ENCODE peak calls at places on chromosomes 12 and 14, in four cellular contexts. E is ovary, J is A549, R is stomach. Z is an unnamed sample.

GRCh38 chr12:115611477-115611876 is 666.0 kb downstream of the MED13L start:
- DNase-seq in E (no peak), J (no peak), R (peak; percentile 71), Z (no peak)

GRCh38 chr12:130827432-130827831 is 11.6 kb downstream of the STX2 start:
- DNase-seq in E (no peak), J (no peak), R (no peak), Z (no peak)

GRCh38 chr12:81450920-81451739 is 308.0 kb downstream of the PPFIA2 start:
- DNase-seq in E (no peak), J (peak; percentile 15), R (no peak), Z (no peak)

GRCh38 chr12:100668939-100669536 is 95.6 kb downstream of the GAS2L3 start:
- DNase-seq in E (peak; percentile 36), J (peak; percentile 79), R (peak; percentile 75), Z (no peak)

GRCh38 chr14:92644166-92644565 is 104.3 kb downstream of the LGMN start:
- DNase-seq in E (no peak), J (no peak), R (no peak), Z (no peak)

GRCh38 chr12:94831081-94831747 is 172.3 kb downstream of the NDUFA12 start:
- DNase-seq in E (no peak), J (no peak), R (no peak), Z (peak; percentile 17)

GRCh38 chr14:75736845-75737485 is 75.9 kb downstream of the TTLL5 start:
- DNase-seq in E (no peak), J (no peak), R (no peak), Z (no peak)

GRCh38 chr14:83007641-83008237 is 1474.1 kb upstream of the SEL1L start:
- DNase-seq in E (no peak), J (no peak), R (no peak), Z (no peak)

GRCh38 chr12:47397664-47398281 is 308.1 kb downstream of the RPAP3 start:
- DNase-seq in E (no peak), J (peak; percentile 51), R (no peak), Z (no peak)

GRCh38 chr12:97194551-97194950 is 268.1 kb upstream of the RMST start:
- DNase-seq in E (no peak), J (no peak), R (no peak), Z (no peak)

GRCh38 chr14:70893842-70894237 is 13.4 kb upstream of the PCNX1 start:
- DNase-seq in E (no peak), J (no peak), R (no peak), Z (no peak)

GRCh38 chr14:59100203-59100602 is 88.3 kb upstream of the DAAM1 start:
- DNase-seq in E (no peak), J (no peak), R (no peak), Z (no peak)

GRCh38 chr14:77120771-77121743 is 20.5 kb downstream of the ZDHHC22 start:
- DNase-seq in E (peak; percentile 48), J (no peak), R (peak; percentile 53), Z (no peak)

GRCh38 chr12:53378705-53379388 is 1.1 kb upstream of the SP1 start:
- DNase-seq in E (no peak), J (peak; percentile 41), R (no peak), Z (no peak)

GRCh38 chr14:103422981-103423600 is 37.9 kb downstream of the MARK3 start:
- DNase-seq in E (no peak), J (no peak), R (no peak), Z (no peak)

GRCh38 chr12:78759387-78759786 is 105.2 kb upstream of the SYT1 start:
- DNase-seq in E (no peak), J (no peak), R (no peak), Z (no peak)

GRCh38 chr12:77494306-77494705 is 336.4 kb upstream of the NAV3 start:
- DNase-seq in E (no peak), J (no peak), R (no peak), Z (no peak)

GRCh38 chr12:30959110-30959710 is 32.7 kb downstream of the TSPAN11 start:
- DNase-seq in E (no peak), J (no peak), R (no peak), Z (no peak)

GRCh38 chr14:104139460-104140212 is 1.2 kb downstream of the KIF26A start:
- DNase-seq in E (peak; percentile 9), J (no peak), R (no peak), Z (peak; percentile 55)

GRCh38 chr12:14756331-14757143 is 46.7 kb downstream of the WBP11 start:
- DNase-seq in E (peak; percentile 28), J (no peak), R (peak; percentile 45), Z (no peak)

GRCh38 chr14:61452452-61452851 is 131.1 kb downstream of the PRKCH start:
- DNase-seq in E (no peak), J (no peak), R (no peak), Z (no peak)

GRCh38 chr12:71958056-71958455 is 19.4 kb downstream of the TPH2 start:
- DNase-seq in E (no peak), J (no peak), R (no peak), Z (no peak)

GRCh38 chr14:46840971-46841729 is 189.6 kb upstream of the RPL10L start:
- DNase-seq in E (no peak), J (no peak), R (no peak), Z (no peak)

GRCh38 chr12:125185311-125185739 is 120.1 kb downstream of the AACS start:
- DNase-seq in E (no peak), J (no peak), R (no peak), Z (no peak)

GRCh38 chr12:117671734-117672133 is 297.1 kb downstream of the KSR2 start:
- DNase-seq in E (no peak), J (peak; percentile 71), R (no peak), Z (no peak)

GRCh38 chr14:36245223-36245622 is 68.7 kb upstream of the PTCSC3 start:
- DNase-seq in E (no peak), J (no peak), R (no peak), Z (no peak)

GRCh38 chr12:124621296-124621660 is 53.9 kb upstream of the NCOR2 start:
- DNase-seq in E (peak; percentile 83), J (no peak), R (no peak), Z (peak; percentile 82)

GRCh38 chr14:94346841-94347240 is 23.7 kb upstream of the SERPINA6 start:
- DNase-seq in E (no peak), J (no peak), R (no peak), Z (no peak)

GRCh38 chr12:131041968-131042847 is 88.5 kb downstream of the ADGRD1 start:
- DNase-seq in E (no peak), J (no peak), R (no peak), Z (no peak)

GRCh38 chr14:104544362-104544761 is 35.2 kb upstream of the C14orf180 start:
- DNase-seq in E (no peak), J (no peak), R (no peak), Z (no peak)

GRCh38 chr14:95321693-95322455 is 2.2 kb upstream of the CLMN start:
- DNase-seq in E (no peak), J (no peak), R (no peak), Z (no peak)

GRCh38 chr12:5733136-5733755 is 211.8 kb downstream of the ANO2 start:
- DNase-seq in E (no peak), J (no peak), R (peak; percentile 56), Z (no peak)

GRCh38 chr12:112191840-112192321 is 66.5 kb downstream of the TRAFD1 start:
- DNase-seq in E (no peak), J (no peak), R (no peak), Z (no peak)

GRCh38 chr12:108400060-108400459 is 60.9 kb upstream of the CMKLR1 start:
- DNase-seq in E (no peak), J (no peak), R (no peak), Z (no peak)

GRCh38 chr14:102545461-102546265 is 36.1 kb upstream of the ANKRD9 start:
- DNase-seq in E (no peak), J (no peak), R (no peak), Z (no peak)

GRCh38 chr12:65609359-65609771 is 214.9 kb upstream of the HMGA2 start:
- DNase-seq in E (no peak), J (no peak), R (no peak), Z (no peak)

GRCh38 chr12:96359328-96359727 is 40.9 kb downstream of the CDK17 start:
- DNase-seq in E (no peak), J (peak; percentile 28), R (no peak), Z (no peak)

GRCh38 chr12:105725054-105725453 is 394.6 kb downstream of the C12orf75 start:
- DNase-seq in E (no peak), J (no peak), R (no peak), Z (no peak)

GRCh38 chr12:105723066-105723465 is 392.6 kb downstream of the C12orf75 start:
- DNase-seq in E (no peak), J (no peak), R (no peak), Z (no peak)

GRCh38 chr12:105721915-105722314 is 391.4 kb downstream of the C12orf75 start:
- DNase-seq in E (no peak), J (no peak), R (no peak), Z (no peak)

GRCh38 chr12:105724651-105725050 is 394.2 kb downstream of the C12orf75 start:
- DNase-seq in E (no peak), J (no peak), R (no peak), Z (no peak)

DNA sequence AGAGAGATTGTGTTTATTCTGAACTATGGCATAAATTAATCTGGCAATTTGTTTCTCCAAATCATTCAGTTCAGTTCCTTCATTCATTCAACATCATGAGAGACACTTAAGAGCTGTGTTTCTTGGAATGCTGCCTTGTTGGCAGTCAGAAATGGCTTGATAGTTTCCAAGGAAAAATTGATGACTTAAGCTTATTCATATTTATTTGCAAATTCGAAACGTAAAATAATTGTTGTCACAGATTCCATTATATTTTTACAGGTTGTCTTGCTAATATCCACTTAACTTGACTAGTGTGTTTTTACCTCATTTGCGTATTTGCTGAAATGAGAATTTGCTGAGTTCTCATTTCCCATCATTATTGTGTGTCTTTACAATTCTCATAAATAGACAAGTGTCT is 393.0 kb downstream of the C12orf75 start:
- DNase-seq in E (no peak), J (no peak), R (no peak), Z (no peak)
- H3K4me1 ChIP-seq in E (no peaks in the 10 kb centered on the region), J (no peaks in the 10 kb centered on the region), R (no peaks in the 10 kb centered on the region), Z (no peaks in the 10 kb centered on the region)

GRCh38 chr12:32603071-32603470 is 76.0 kb upstream of the DNM1L start:
- DNase-seq in E (no peak), J (no peak), R (no peak), Z (no peak)

GRCh38 chr12:32605326-32606095 is 73.6 kb upstream of the DNM1L start:
- DNase-seq in E (no peak), J (no peak), R (no peak), Z (no peak)

GRCh38 chr12:32604565-32604964 is 74.5 kb upstream of the DNM1L start:
- DNase-seq in E (no peak), J (no peak), R (no peak), Z (no peak)

GRCh38 chr12:32598688-32599087 is 80.4 kb upstream of the DNM1L start:
- DNase-seq in E (no peak), J (no peak), R (no peak), Z (no peak)

DNA sequence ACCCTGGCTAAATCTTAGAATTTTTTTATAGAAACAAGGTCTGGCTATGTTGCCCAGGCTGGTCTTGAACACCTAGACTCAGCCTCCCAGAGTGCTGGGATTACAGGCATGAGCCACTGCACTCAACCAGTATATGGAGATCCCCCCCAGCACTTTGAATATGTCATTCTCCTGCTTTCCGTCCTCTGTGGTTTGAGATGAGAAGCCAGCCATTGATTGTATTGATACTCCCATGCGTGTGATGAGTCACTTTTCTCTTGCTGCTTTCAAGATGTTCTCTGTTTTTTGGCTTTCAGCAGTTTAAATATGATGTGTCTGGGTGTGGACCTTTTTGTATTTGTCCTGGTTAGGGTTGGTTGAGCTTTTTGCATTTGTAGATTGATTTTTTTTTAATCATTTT is 75.2 kb upstream of the DNM1L start:
- DNase-seq in E (no peak), J (no peak), R (no peak), Z (no peak)
- TF ChIP-seq EP300 in E (no peak), J (no peak), R (no peak), Z (no peak)

GRCh38 chr14:72738181-72738611 is 155.7 kb downstream of the DPF3 start:
- DNase-seq in E (no peak), J (no peak), R (peak; percentile 15), Z (no peak)
- TF ChIP-seq CTCF in E (no peak), J (no peak), R (no peak), Z (no peak)

GRCh38 chr12:113233967-113234366 is 12.7 kb downstream of the TPCN1 start:
- DNase-seq in E (no peak), J (no peak), R (no peak), Z (no peak)
- H3K4me1 ChIP-seq in E (peaks cover 5% of the 10 kb centered on the region), J (peaks cover 17% of the 10 kb centered on the region), R (peaks cover 4% of the 10 kb centered on the region), Z (peaks cover 39% of the 10 kb centered on the region)

Z was measured in upper lobe of left lung.